ENCODE peak calls at places on chromosome 4, in five cellular contexts. One of them, this sample, is unnamed.

GRCh38 chr4:104966349-104967033 is 180.2 kb upstream of the TET2 start:
- DNase-seq in cardiac muscle cell: peak
- DNase-seq in AG09309: no peak
- DNase-seq in left lung: no peak
- DNase-seq in AG09319: no peak
- DNase-seq in this sample: no peak

GRCh38 chr4:53450773-53451172 is 73.3 kb downstream of the FIP1L1 start:
- DNase-seq in cardiac muscle cell: peak
- DNase-seq in AG09309: no peak
- DNase-seq in left lung: no peak
- DNase-seq in AG09319: no peak
- DNase-seq in this sample: no peak

GRCh38 chr4:2866891-2867290 is 23.2 kb downstream of the ADD1 start:
- DNase-seq in cardiac muscle cell: no peak
- DNase-seq in AG09309: no peak
- DNase-seq in left lung: no peak
- DNase-seq in AG09319: no peak
- DNase-seq in this sample: no peak

GRCh38 chr4:182190306-182190705 is 52.9 kb upstream of the TENM3 start:
- DNase-seq in cardiac muscle cell: peak
- DNase-seq in AG09309: no peak
- DNase-seq in left lung: no peak
- DNase-seq in AG09319: no peak
- DNase-seq in this sample: no peak

GRCh38 chr4:185016101-185016940 is 2.0 kb upstream of the HELT start:
- DNase-seq in cardiac muscle cell: no peak
- DNase-seq in AG09309: no peak
- DNase-seq in left lung: no peak
- DNase-seq in AG09319: no peak
- DNase-seq in this sample: no peak

GRCh38 chr4:160877087-160877790 is 1286.6 kb downstream of the FSTL5 start:
- DNase-seq in cardiac muscle cell: no peak
- DNase-seq in AG09309: no peak
- DNase-seq in left lung: no peak
- DNase-seq in AG09319: no peak
- DNase-seq in this sample: no peak

GRCh38 chr4:54372951-54373350 is 143.9 kb downstream of the PDGFRA start:
- DNase-seq in cardiac muscle cell: no peak
- DNase-seq in AG09309: no peak
- DNase-seq in left lung: no peak
- DNase-seq in AG09319: no peak
- DNase-seq in this sample: no peak

GRCh38 chr4:147970003-147970402 is 238.1 kb downstream of the ARHGAP10 start:
- DNase-seq in cardiac muscle cell: no peak
- DNase-seq in AG09309: no peak
- DNase-seq in left lung: no peak
- DNase-seq in AG09319: no peak
- DNase-seq in this sample: no peak

GRCh38 chr4:6461301-6462165 is 10.9 kb downstream of the PPP2R2C start:
- DNase-seq in cardiac muscle cell: no peak
- DNase-seq in AG09309: no peak
- DNase-seq in left lung: no peak
- DNase-seq in AG09319: no peak
- DNase-seq in this sample: no peak

GRCh38 chr4:25993564-25994185 is 79.7 kb downstream of the SMIM20 start:
- DNase-seq in cardiac muscle cell: peak
- DNase-seq in AG09309: no peak
- DNase-seq in left lung: no peak
- DNase-seq in AG09319: no peak
- DNase-seq in this sample: no peak

GRCh38 chr4:81040175-81040659 is 9.7 kb downstream of the BMP3 start:
- DNase-seq in cardiac muscle cell: peak
- DNase-seq in AG09309: no peak
- DNase-seq in left lung: no peak
- DNase-seq in AG09319: no peak
- DNase-seq in this sample: no peak

GRCh38 chr4:4791299-4791798 is 68.1 kb upstream of the MSX1 start:
- DNase-seq in cardiac muscle cell: no peak
- DNase-seq in AG09309: no peak
- DNase-seq in left lung: no peak
- DNase-seq in AG09319: no peak
- DNase-seq in this sample: no peak

GRCh38 chr4:168877779-168878491 is 132.1 kb downstream of the CBR4 start:
- DNase-seq in cardiac muscle cell: peak
- DNase-seq in AG09309: no peak
- DNase-seq in left lung: peak
- DNase-seq in AG09319: no peak
- DNase-seq in this sample: peak

GRCh38 chr4:141860974-141861373 is 224.6 kb downstream of the IL15 start:
- DNase-seq in cardiac muscle cell: no peak
- DNase-seq in AG09309: no peak
- DNase-seq in left lung: no peak
- DNase-seq in AG09319: no peak
- DNase-seq in this sample: no peak

GRCh38 chr4:1797861-1798529 is 4.9 kb downstream of the FGFR3 start:
- DNase-seq in cardiac muscle cell: no peak
- DNase-seq in AG09309: no peak
- DNase-seq in left lung: no peak
- DNase-seq in AG09319: no peak
- DNase-seq in this sample: no peak

GRCh38 chr4:142095886-142096605 is 459.7 kb downstream of the IL15 start:
- DNase-seq in cardiac muscle cell: peak
- DNase-seq in AG09309: peak
- DNase-seq in left lung: no peak
- DNase-seq in AG09319: peak
- DNase-seq in this sample: peak

GRCh38 chr4:98773638-98774037 is 115.2 kb upstream of the TSPAN5 start:
- DNase-seq in cardiac muscle cell: no peak
- DNase-seq in AG09309: no peak
- DNase-seq in left lung: no peak
- DNase-seq in AG09319: no peak
- DNase-seq in this sample: no peak

GRCh38 chr4:2433609-2434350 is 15.0 kb downstream of the CFAP99 start:
- DNase-seq in cardiac muscle cell: no peak
- DNase-seq in AG09309: no peak
- DNase-seq in left lung: no peak
- DNase-seq in AG09319: no peak
- DNase-seq in this sample: no peak

GRCh38 chr4:2788532-2789103 is 4.3 kb upstream of the SH3BP2 start:
- DNase-seq in cardiac muscle cell: peak
- DNase-seq in AG09309: no peak
- DNase-seq in left lung: peak
- DNase-seq in AG09319: no peak
- DNase-seq in this sample: no peak

DNA sequence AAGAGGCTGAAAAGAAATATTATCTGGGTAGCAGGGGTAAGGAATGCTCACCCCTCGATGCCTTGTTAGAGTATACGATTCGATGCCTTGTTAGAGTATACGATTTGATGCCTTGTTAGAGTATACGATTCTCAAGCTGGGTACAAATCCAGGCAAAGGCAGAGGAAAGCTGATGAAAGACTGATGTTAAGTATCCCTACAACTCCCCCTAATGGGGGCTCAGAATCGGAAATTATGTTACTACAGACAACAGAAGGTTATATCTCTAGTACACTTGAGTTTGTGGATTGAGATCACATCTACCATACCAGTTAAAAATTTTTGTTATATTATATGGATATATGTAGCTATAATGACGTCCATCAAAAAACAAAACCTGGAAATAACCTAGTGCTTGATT is 4.8 kb downstream of the LRRC66 start:
- DNase-seq in cardiac muscle cell: peak
- DNase-seq in AG09309: no peak
- DNase-seq in left lung: no peak
- DNase-seq in AG09319: no peak
- DNase-seq in this sample: no peak
- TF ChIP-seq CTCF in cardiac muscle cell: peak
- TF ChIP-seq CTCF in AG09309: peak
- TF ChIP-seq CTCF in left lung: no peak
- TF ChIP-seq CTCF in AG09319: no peak
- TF ChIP-seq CTCF in this sample: peak

DNA sequence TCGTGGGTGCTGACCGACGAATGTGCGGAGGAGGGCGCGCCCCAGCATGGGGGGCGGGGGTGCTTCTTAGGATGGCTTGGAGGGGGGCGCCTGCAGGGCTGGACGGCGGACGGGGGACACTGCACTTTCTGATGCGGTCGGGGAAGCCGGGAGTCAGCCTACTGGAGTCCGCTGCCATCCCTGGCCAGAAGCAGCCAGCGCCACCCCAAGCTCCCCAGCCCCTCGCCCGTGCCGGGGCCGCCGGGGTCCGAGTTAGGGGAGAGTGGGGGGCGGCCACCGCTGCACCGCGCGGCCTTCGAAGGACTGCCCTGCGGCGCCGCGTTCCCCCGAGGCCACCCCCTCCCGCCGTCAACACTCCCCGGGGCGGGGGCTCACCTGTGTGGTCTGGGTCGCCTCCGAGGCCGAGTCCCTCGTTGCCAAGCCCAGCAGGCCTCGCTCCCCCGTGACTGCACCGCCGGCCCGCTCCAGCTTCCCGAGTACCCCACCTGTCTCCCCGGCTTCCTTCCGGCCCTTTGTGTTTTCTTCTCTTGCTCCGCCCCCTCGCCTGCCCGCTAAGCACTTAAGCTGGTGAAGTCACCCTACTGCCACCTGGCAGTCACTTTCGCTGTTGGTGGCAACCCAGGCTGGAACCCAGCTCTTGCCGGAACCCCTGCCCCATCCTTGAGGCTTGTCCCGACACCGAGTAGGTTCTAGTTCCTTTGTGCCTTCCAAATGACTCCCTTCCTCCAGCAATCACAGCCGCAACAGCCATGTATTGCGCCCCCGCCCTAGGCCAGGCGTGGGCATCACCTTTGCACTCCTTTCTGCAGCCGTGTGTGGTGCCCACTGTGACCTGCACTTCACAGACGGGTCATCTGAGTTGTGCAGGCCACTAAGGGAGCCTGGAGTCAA is at the start of gene OCIAD2:
- DNase-seq in cardiac muscle cell: peak
- DNase-seq in AG09309: no peak
- DNase-seq in left lung: peak
- DNase-seq in AG09319: no peak
- DNase-seq in this sample: peak
- TF ChIP-seq CTCF in cardiac muscle cell: no peak
- TF ChIP-seq CTCF in AG09309: no peak
- TF ChIP-seq CTCF in left lung: no peak
- TF ChIP-seq CTCF in AG09319: no peak
- TF ChIP-seq CTCF in this sample: no peak

DNA sequence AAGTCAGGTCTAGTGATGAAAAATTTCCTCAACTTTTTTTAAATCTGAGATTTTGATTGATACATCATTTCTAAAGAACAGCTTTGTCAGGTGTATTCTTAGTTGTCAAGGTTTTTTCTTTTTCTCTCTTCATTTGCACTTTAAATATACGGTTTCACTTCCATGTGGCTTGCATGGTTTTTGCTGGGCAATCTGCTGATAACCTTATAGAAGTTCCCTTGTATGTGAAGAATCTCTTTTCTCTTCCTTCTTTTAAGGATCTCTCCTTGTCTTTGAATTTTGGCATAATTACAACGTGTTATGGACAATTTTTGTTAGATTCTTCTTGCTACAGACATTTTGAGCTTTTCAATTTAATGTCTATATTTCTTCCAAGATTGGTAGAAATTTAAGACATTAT is 76.4 kb downstream of the ZNF721 start:
- DNase-seq in cardiac muscle cell: no peak
- DNase-seq in AG09309: no peak
- DNase-seq in left lung: no peak
- DNase-seq in AG09319: no peak
- DNase-seq in this sample: no peak
- TF ChIP-seq CTCF in cardiac muscle cell: no peak
- TF ChIP-seq CTCF in AG09309: no peak
- TF ChIP-seq CTCF in left lung: no peak
- TF ChIP-seq CTCF in AG09319: no peak
- TF ChIP-seq CTCF in this sample: no peak

GRCh38 chr4:99885063-99885664 is 9.1 kb downstream of the LAMTOR3 start:
- DNase-seq in cardiac muscle cell: peak
- DNase-seq in AG09309: no peak
- DNase-seq in left lung: no peak
- DNase-seq in AG09319: peak
- DNase-seq in this sample: no peak
- TF ChIP-seq CTCF in cardiac muscle cell: peak
- TF ChIP-seq CTCF in AG09309: peak
- TF ChIP-seq CTCF in left lung: no peak
- TF ChIP-seq CTCF in AG09319: peak
- TF ChIP-seq CTCF in this sample: peak

DNA sequence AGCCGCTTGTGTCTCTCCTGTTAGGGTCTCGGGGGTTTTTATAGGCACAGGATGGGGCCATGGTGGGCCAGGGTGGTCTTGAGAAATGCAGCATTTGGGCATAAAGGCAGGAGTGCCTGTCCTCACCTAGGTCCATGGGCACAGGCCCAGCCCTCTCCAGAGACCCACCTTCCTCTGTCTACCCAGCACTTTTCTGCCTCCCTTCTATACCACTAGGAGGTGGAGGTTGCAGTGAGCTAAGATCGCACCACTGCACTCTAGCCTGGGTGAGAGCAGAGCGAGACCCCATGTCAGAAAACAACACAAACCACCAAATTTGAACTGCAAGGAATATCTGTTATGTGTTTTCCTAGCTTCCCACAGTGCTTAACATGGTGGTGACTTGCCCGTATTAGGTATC is 38.0 kb downstream of the MOB1B start:
- DNase-seq in cardiac muscle cell: no peak
- DNase-seq in AG09309: no peak
- DNase-seq in left lung: no peak
- DNase-seq in AG09319: no peak
- DNase-seq in this sample: no peak
- TF ChIP-seq CTCF in cardiac muscle cell: no peak
- TF ChIP-seq CTCF in AG09309: no peak
- TF ChIP-seq CTCF in left lung: no peak
- TF ChIP-seq CTCF in AG09319: no peak
- TF ChIP-seq CTCF in this sample: no peak

DNA sequence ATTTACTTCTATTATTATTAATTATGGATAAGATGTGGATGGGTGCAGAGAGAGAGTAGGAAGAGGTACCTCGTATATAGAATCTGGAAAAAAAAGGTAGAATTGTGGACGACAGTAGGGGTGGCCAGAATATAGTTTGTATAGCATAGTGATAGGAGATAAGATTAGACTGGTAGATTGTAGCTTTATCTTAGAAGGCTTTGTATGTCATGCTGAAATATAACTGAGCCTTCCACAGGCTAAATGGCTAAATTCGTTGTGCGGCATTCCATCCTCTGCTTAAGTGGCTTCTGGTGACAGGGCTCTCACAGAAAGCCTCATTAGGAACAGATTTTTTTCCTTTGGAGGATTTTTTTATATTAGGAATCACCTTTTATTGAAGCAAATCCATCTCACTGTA is 142.3 kb upstream of the BMPR1B start:
- DNase-seq in cardiac muscle cell: no peak
- DNase-seq in AG09309: no peak
- DNase-seq in left lung: no peak
- DNase-seq in AG09319: no peak
- DNase-seq in this sample: no peak
- TF ChIP-seq CTCF in cardiac muscle cell: no peak
- TF ChIP-seq CTCF in AG09309: no peak
- TF ChIP-seq CTCF in left lung: no peak
- TF ChIP-seq CTCF in AG09319: no peak
- TF ChIP-seq CTCF in this sample: no peak

This sample was measured in RWPE2.